ENCODE peak calls at places on chromosomes 3 and 15, in eight cellular contexts. D is endodermal cell, Q is cardiac muscle cell, I is mammary epithelial cell, A is adrenal gland, S is IMR-90, T is pancreas, O is GM12878. F is an unnamed sample.

GRCh38 chr15:58222698-58223097 is 84.5 kb downstream of the AQP9 start:
- DNase-seq in D (no peak), Q (no peak), I (peak; percentile 34), A (no peak), S (peak; percentile 37), T (no peak), O (no peak), F (no peak)

GRCh38 chr15:63350178-63350621 is 31.4 kb downstream of the CA12 start:
- DNase-seq in D (no peak), Q (no peak), I (no peak), A (peak; percentile 25), S (no peak), T (peak; percentile 46), O (no peak), F (no peak)

GRCh38 chr3:43248194-43248593 is 38.1 kb upstream of the SNRK start:
- DNase-seq in D (no peak), Q (no peak), I (no peak), A (no peak), S (no peak), T (no peak), O (no peak), F (no peak)

GRCh38 chr15:28914046-28914445 is 28.3 kb downstream of the APBA2 start:
- DNase-seq in D (peak; percentile 13), Q (no peak), I (no peak), A (no peak), S (no peak), T (no peak), O (no peak), F (no peak)

GRCh38 chr15:101107625-101108457 is 144.0 kb downstream of the CHSY1 start:
- DNase-seq in D (peak; percentile 40), Q (no peak), I (no peak), A (no peak), S (no peak), T (no peak), O (no peak), F (no peak)

GRCh38 chr3:116444819-116445290 is 432 bp downstream of the LSAMP start:
- DNase-seq in D (peak; percentile 70), Q (peak; percentile 41), I (no peak), A (no peak), S (no peak), T (no peak), O (no peak), F (no peak)

GRCh38 chr15:27059610-27060202 is 88.7 kb downstream of the GABRG3 start:
- DNase-seq in D (peak; percentile 90), Q (peak; percentile 78), I (no peak), A (peak; percentile 34), S (peak; percentile 11), T (no peak), O (no peak), F (no peak)

GRCh38 chr15:77251662-77252061 is 168.2 kb downstream of the PEAK1 start:
- DNase-seq in D (peak; percentile 66), Q (no peak), I (no peak), A (no peak), S (peak; percentile 49), T (no peak), O (no peak), F (no peak)

GRCh38 chr3:147393261-147393964 is 12.9 kb downstream of the ZIC4 start:
- DNase-seq in D (peak; percentile 93), Q (peak; percentile 52), I (no peak), A (no peak), S (no peak), T (no peak), O (no peak), F (no peak)

GRCh38 chr3:105274958-105275357 is 91.8 kb upstream of the ALCAM start:
- DNase-seq in D (no peak), Q (no peak), I (peak; percentile 83), A (no peak), S (peak; percentile 49), T (no peak), O (no peak), F (no peak)

GRCh38 chr3:123365450-123366143 is 83.3 kb downstream of the ADCY5 start:
- DNase-seq in D (peak; percentile 88), Q (peak; percentile 49), I (peak; percentile 22), A (peak; percentile 27), S (peak; percentile 21), T (no peak), O (no peak), F (no peak)

GRCh38 chr15:31869640-31870335 is 160.5 kb upstream of the CHRNA7 start:
- DNase-seq in D (no peak), Q (no peak), I (no peak), A (no peak), S (no peak), T (no peak), O (no peak), F (no peak)

GRCh38 chr3:42128526-42128925 is 37.4 kb downstream of the TRAK1 start:
- DNase-seq in D (no peak), Q (no peak), I (no peak), A (no peak), S (no peak), T (no peak), O (no peak), F (no peak)

GRCh38 chr15:33064878-33065277 is 129.6 kb downstream of the FMN1 start:
- DNase-seq in D (no peak), Q (peak; percentile 16), I (peak; percentile 57), A (no peak), S (peak; percentile 81), T (no peak), O (no peak), F (no peak)

GRCh38 chr3:59802045-59802444 is 752.2 kb upstream of the CFAP20DC start:
- DNase-seq in D (no peak), Q (no peak), I (no peak), A (no peak), S (no peak), T (no peak), O (no peak), F (no peak)

GRCh38 chr3:31066999-31067398 is 172.5 kb upstream of the GADL1 start:
- DNase-seq in D (no peak), Q (no peak), I (peak; percentile 96), A (peak; percentile 82), S (peak; percentile 97), T (no peak), O (no peak), F (peak; percentile 55)

GRCh38 chr3:132448211-132448961 is 31.1 kb downstream of the DNAJC13 start:
- DNase-seq in D (no peak), Q (peak; percentile 34), I (no peak), A (peak; percentile 62), S (peak; percentile 69), T (no peak), O (peak; percentile 16), F (no peak)

GRCh38 chr3:184262166-184262926 is 993 bp upstream of the CAMK2N2 start:
- DNase-seq in D (peak; percentile 62), Q (no peak), I (peak; percentile 9), A (peak; percentile 84), S (peak; percentile 2), T (peak; percentile 96), O (no peak), F (no peak)

GRCh38 chr3:46662771-46663551 is 30.5 kb downstream of the ALS2CL start:
- DNase-seq in D (peak; percentile 48), Q (peak; percentile 23), I (no peak), A (peak; percentile 58), S (peak; percentile 69), T (no peak), O (no peak), F (peak; percentile 80)

GRCh38 chr3:58899953-58900298 is 149.9 kb downstream of the CFAP20DC start:
- DNase-seq in D (no peak), Q (no peak), I (no peak), A (no peak), S (no peak), T (no peak), O (peak; percentile 11), F (no peak)

GRCh38 chr3:29153811-29154210 is 127.1 kb upstream of the RBMS3 start:
- DNase-seq in D (no peak), Q (no peak), I (no peak), A (no peak), S (no peak), T (no peak), O (peak; percentile 15), F (no peak)

GRCh38 chr3:179149239-179149887 is 1.2 kb downstream of the PIK3CA start:
- DNase-seq in D (no peak), Q (peak; percentile 57), I (peak; percentile 65), A (peak; percentile 22), S (peak; percentile 32), T (no peak), O (peak; percentile 53), F (no peak)

DNA sequence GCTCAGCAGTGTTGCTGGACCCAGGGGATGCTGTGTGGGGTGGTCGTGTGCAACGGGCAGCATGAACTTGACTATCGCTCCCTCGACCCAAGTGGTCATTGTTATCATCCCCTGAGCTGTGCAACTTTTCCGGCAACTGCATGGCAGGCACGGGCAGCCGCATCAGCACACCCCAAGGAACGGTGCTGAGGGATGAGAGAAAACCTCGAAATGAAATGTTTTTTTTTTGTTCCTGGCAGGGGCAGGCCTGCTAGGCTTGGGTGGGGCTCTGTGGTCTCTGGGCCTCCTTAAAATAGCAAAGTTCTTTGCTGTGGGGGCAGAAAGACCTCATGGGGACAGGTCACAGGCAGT is 51.4 kb downstream of the CORO2B start:
- DNase-seq in D (no peak), Q (no peak), I (no peak), A (no peak), S (no peak), T (no peak), O (no peak), F (no peak)
- H3K9me3 ChIP-seq in D (no peaks in the 10 kb centered on the region), Q (no peaks in the 10 kb centered on the region), I (no peaks in the 10 kb centered on the region), A (no peaks in the 10 kb centered on the region), S (no peaks in the 10 kb centered on the region), T (no peaks in the 10 kb centered on the region), O (no peaks in the 10 kb centered on the region), F (no peaks in the 10 kb centered on the region)

GRCh38 chr3:18234717-18235335 is 190.3 kb downstream of the SATB1 start:
- DNase-seq in D (no peak), Q (peak; percentile 40), I (peak; percentile 35), A (no peak), S (no peak), T (no peak), O (no peak), F (no peak)
- H3K4me1 ChIP-seq in D (peaks cover 29% of the 10 kb centered on the region), Q (peaks cover 23% of the 10 kb centered on the region), I (peaks cover 42% of the 10 kb centered on the region), A (no peaks in the 10 kb centered on the region), S (no peaks in the 10 kb centered on the region), T (no peaks in the 10 kb centered on the region), O (no peaks in the 10 kb centered on the region), F (no peaks in the 10 kb centered on the region)

DNA sequence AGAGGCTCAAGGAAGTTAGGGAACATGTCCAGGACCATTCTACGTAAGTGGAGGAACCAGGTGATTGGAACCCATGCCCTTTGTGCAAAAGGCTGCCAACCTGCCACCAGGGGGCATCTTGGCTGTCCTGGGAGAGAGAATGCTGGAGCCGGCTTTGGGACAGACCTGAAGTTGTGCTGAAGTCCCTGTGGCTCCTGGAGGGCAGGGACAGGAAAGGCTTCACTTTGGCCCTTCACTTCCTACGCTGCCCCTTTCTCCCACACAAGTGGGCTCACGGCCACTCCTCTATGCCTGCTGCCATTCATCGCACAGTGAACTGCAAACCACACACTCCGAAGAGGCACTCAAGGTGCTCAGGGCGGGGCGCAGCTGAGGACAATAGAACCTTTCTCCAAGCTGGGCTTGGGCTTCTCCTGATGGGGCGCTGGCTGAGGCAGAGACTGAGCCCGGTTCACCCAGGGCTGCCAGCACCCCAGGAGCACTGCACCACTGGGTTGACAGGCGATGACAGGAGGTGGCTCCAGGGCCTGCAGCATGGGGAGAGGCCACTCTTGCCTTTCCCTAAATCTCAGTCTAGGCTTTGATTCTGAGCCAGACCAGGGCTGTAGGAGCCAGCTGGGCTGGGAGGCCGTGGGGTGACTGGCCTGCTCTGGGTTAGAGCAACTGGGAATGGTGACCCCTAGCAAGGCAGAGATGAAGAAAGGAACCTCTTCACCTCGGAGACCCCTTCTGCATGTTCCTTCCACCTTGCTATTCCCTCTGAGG is 8.4 kb downstream of the SHF start:
- DNase-seq in D (peak; percentile 91), Q (peak; percentile 47), I (peak; percentile 62), A (no peak), S (no peak), T (peak; percentile 28), O (no peak), F (no peak)
- TF ChIP-seq CTCF in D (peak; percentile 86), Q (peak; percentile 47), I (peak; percentile 58), A (peak; percentile 51), S (peak; percentile 21), T (no peak), O (peak; percentile 70), F (peak; percentile 36)

GRCh38 chr15:34318277-34319079 is 19.1 kb downstream of the SLC12A6 start:
- DNase-seq in D (peak; percentile 78), Q (peak; percentile 77), I (peak; percentile 76), A (peak; percentile 65), S (peak; percentile 68), T (peak; percentile 41), O (no peak), F (peak; percentile 75)
- H3K9me3 ChIP-seq in D (peaks cover 1% of the 10 kb centered on the region), Q (no peaks in the 10 kb centered on the region), I (no peaks in the 10 kb centered on the region), A (no peaks in the 10 kb centered on the region), S (no peaks in the 10 kb centered on the region), T (no peaks in the 10 kb centered on the region), O (no peaks in the 10 kb centered on the region), F (no peaks in the 10 kb centered on the region)

F was measured in suprapubic skin.